ENCODE peak calls at places on chromosomes 13 and 19, in seven cellular contexts. B is neural progenitor cell, Q is PC-3, M is GM23338, N is MM.1S, Y is GM23248, H is HCT116. T is an unnamed sample.

GRCh38 chr19:2986951-2987491 is 9.7 kb downstream of the TLE6 start:
- DNase-seq in Q (no peak), Y (no peak), N (no peak), B (peak), H (no peak), M (peak), T (no peak)

GRCh38 chr13:40408602-40409001 is 257.8 kb downstream of the FOXO1 start:
- DNase-seq in Y (peak), B (no peak), Q (peak), M (no peak), N (no peak), H (peak), T (no peak)

GRCh38 chr13:40317980-40318327 is 348.5 kb downstream of the FOXO1 start:
- DNase-seq in H (no peak), Y (no peak), M (no peak), N (no peak), Q (no peak), B (no peak), T (no peak)

GRCh38 chr13:38693641-38694040 is 6.8 kb downstream of the FREM2 start:
- DNase-seq in H (no peak), N (no peak), Y (no peak), M (no peak), Q (no peak), B (no peak), T (no peak)

GRCh38 chr19:10043286-10043927 is 30.1 kb downstream of the RDH8 start:
- DNase-seq in H (no peak), B (peak), N (no peak), Y (peak), M (peak), Q (peak), T (no peak)

GRCh38 chr13:97367427-97367826 is 66.5 kb upstream of the RAP2A start:
- DNase-seq in B (peak), Y (peak), M (peak), Q (no peak), N (no peak), H (no peak), T (peak)

GRCh38 chr13:20566424-20566916 is 487 bp upstream of the IFT88 start:
- DNase-seq in N (peak), H (peak), M (peak), Q (peak), Y (peak), B (no peak), T (peak)

GRCh38 chr13:59776924-59777690 is 386.6 kb downstream of the DIAPH3 start:
- DNase-seq in B (no peak), Y (peak), H (no peak), Q (peak), M (no peak), N (no peak), T (no peak)

GRCh38 chr13:110265682-110266430 is 41.1 kb downstream of the COL4A1 start:
- DNase-seq in M (no peak), B (peak), Y (no peak), H (no peak), N (no peak), Q (no peak), T (no peak)

DNA sequence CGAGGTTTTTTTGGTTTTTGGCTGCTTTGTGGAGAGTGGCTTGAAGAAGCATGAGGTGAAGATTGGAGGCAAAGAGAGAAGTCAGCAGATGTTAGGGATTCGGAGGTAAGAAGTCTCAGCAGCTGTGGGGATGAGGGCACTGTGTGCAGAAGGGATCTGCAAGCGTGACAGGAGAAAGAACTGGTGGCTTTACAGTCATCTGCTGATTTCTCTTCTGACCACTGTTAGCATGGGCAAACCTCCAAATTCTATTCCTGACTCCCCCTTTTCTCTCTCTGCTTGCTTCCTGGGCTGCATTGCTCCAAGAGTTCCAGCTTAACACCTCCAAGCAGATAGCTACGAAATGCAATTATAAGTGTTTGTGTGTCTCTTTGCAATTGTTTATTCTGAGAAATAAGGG is 159.6 kb downstream of the GGACT start:
- DNase-seq in H (no peak), Y (no peak), M (no peak), N (no peak), Q (no peak), B (no peak), T (no peak)
- TF ChIP-seq EZH2phosphoT487 in H (no peak), Y (no peak), M (no peak), N (no peak), Q (no peak), B (no peak), T (no peak)

GRCh38 chr13:23628765-23629565 is 58.8 kb downstream of the TNFRSF19 start:
- DNase-seq in M (no peak), N (no peak), H (no peak), Q (no peak), B (no peak), Y (no peak), T (no peak)

GRCh38 chr13:23632741-23633140 is 62.5 kb downstream of the TNFRSF19 start:
- DNase-seq in Y (no peak), N (no peak), H (no peak), B (peak), Q (no peak), M (peak), T (no peak)

GRCh38 chr13:23629566-23630272 is 59.5 kb downstream of the TNFRSF19 start:
- DNase-seq in B (no peak), M (no peak), N (no peak), Q (peak), H (no peak), Y (no peak), T (no peak)

GRCh38 chr13:23631676-23632622 is 61.7 kb downstream of the TNFRSF19 start:
- DNase-seq in N (no peak), H (no peak), Y (no peak), Q (no peak), M (no peak), B (peak), T (no peak)

GRCh38 chr13:23630349-23631093 is 60.3 kb downstream of the TNFRSF19 start:
- DNase-seq in Y (no peak), N (no peak), B (peak), H (no peak), M (no peak), Q (no peak), T (peak)
- H3K27ac ChIP-seq in Y (no peak), N (no peak), B (peak), H (no peak), M (no peak), Q (no peak), T (peak)

GRCh38 chr19:7874080-7874856 is at the start of gene PRR36:
- DNase-seq in B (peak), Y (no peak), N (no peak), H (no peak), Q (peak), M (peak), T (peak)
- TF ChIP-seq EZH2 in B (no peak), Y (no peak), N (no peak), H (no peak), Q (no peak), M (no peak), T (peak)

GRCh38 chr13:95704510-95704909 is 27.6 kb downstream of the DNAJC3 start:
- DNase-seq in Q (peak), Y (no peak), M (peak), H (no peak), B (no peak), N (no peak), T (no peak)
- TF ChIP-seq EZH2phosphoT487 in Q (no peak), Y (no peak), M (no peak), H (no peak), B (no peak), N (no peak), T (no peak)

GRCh38 chr19:45445139-45445538 is 21.4 kb upstream of the ERCC1 start:
- DNase-seq in N (no peak), Q (no peak), H (no peak), M (no peak), Y (no peak), B (no peak), T (no peak)
- H3K27ac ChIP-seq in N (no peak), Q (no peak), H (no peak), M (no peak), Y (no peak), B (no peak), T (no peak)

DNA sequence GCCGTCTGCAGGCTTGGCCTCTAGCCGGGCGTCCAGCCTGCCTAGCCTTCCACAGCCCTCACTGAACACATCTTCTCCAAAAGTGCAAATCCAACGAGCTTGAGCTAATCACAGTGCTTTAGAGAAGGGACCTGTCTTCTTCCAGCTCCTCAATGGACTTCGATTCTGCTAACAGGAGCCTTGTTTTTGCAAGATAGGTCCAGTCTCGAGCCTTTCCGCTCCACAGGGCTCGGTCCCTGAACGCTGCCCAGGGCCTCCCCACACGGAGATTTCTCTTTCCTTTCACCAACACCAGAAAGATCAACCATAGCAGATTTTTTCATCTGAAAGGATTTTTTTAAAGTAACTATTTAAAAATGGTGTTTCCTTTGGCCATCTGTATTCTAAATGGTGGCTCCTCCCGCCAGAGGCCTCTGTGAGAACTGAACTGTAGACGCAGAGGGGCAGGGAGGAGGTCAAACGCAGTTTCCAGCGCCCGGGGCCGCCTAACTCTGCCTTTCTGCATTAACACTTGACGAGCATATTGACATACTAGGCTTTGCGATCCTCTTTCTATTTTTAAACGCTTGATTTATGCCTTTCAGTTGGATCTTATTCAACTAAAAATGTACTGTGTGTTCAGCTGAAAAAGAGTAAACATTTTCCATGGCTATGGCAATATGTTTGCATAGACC is 74.5 kb downstream of the SPACA7 start:
- DNase-seq in M (no peak), Q (no peak), Y (no peak), B (no peak), H (no peak), N (no peak), T (no peak)
- TF ChIP-seq EZH2 in M (no peak), Q (no peak), Y (no peak), B (no peak), H (no peak), N (no peak), T (no peak)

T was measured in hepatocyte.